ENCODE peak calls at places on chromosomes 7 and 10, in seven cellular contexts. H is upper lobe of right lung, X is IMR-90, N is neural progenitor cell, U is uterus, J is fibroblast of lung, A is SK-N-SH. P is an unnamed sample.

GRCh38 chr10:123787566-123787965 is 104.0 kb downstream of the CPXM2 start:
- DNase-seq in U (no peak), A (no peak), X (no peak), J (no peak), H (no peak), N (no peak), P (peak; percentile 23)

GRCh38 chr7:40586197-40586596 is 451.4 kb downstream of the SUGCT start:
- DNase-seq in X (peak; percentile 83), A (no peak), U (no peak), J (peak; percentile 87), H (no peak), N (no peak), P (no peak)

GRCh38 chr10:16242446-16242845 is 194.4 kb upstream of the PTER start:
- DNase-seq in U (no peak), N (no peak), A (no peak), J (no peak), H (no peak), X (no peak), P (no peak)

GRCh38 chr10:79324032-79324695 is 23.1 kb upstream of the PPIF start:
- DNase-seq in U (no peak), A (no peak), H (no peak), X (no peak), N (no peak), J (no peak), P (no peak)

GRCh38 chr10:102395677-102396197 is at the start of gene NFKB2:
- DNase-seq in U (no peak), J (no peak), H (no peak), A (peak; percentile 42), N (no peak), X (no peak), P (no peak)

GRCh38 chr10:129868470-129869035 is 95.5 kb downstream of the EBF3 start:
- DNase-seq in U (no peak), N (no peak), J (no peak), A (no peak), H (no peak), X (no peak), P (peak; percentile 91)

GRCh38 chr7:66735154-66735553 is 5.4 kb upstream of the RABGEF1 start:
- DNase-seq in U (no peak), A (no peak), H (no peak), N (no peak), X (no peak), J (no peak), P (no peak)

GRCh38 chr10:56096226-56096517 is 264.9 kb downstream of the ZWINT start:
- DNase-seq in X (no peak), A (no peak), U (no peak), H (no peak), N (no peak), J (no peak), P (no peak)

GRCh38 chr7:2873686-2874551 is 29.8 kb upstream of the GNA12 start:
- DNase-seq in H (no peak), A (peak; percentile 43), J (peak; percentile 93), N (peak; percentile 30), U (no peak), X (peak; percentile 95), P (peak; percentile 85)

GRCh38 chr7:45146531-45147379 is 10.8 kb upstream of the RAMP3 start:
- DNase-seq in H (peak; percentile 64), X (no peak), U (no peak), A (no peak), J (no peak), N (no peak), P (no peak)

GRCh38 chr7:128437426-128438332 is 18.0 kb upstream of the HILPDA start:
- DNase-seq in U (no peak), H (no peak), A (no peak), X (no peak), N (no peak), J (no peak), P (no peak)

GRCh38 chr7:107185716-107186115 is 16.9 kb downstream of the HBP1 start:
- DNase-seq in J (no peak), U (no peak), H (no peak), X (peak; percentile 69), A (no peak), N (no peak), P (no peak)

GRCh38 chr10:86298501-86299001 is 68.0 kb downstream of the GRID1 start:
- DNase-seq in N (no peak), J (no peak), H (no peak), A (no peak), X (no peak), U (no peak), P (peak; percentile 57)

GRCh38 chr10:131131726-131132561 is 179.6 kb downstream of the TCERG1L start:
- DNase-seq in H (no peak), J (no peak), N (no peak), U (no peak), X (no peak), A (no peak), P (no peak)

GRCh38 chr7:12146813-12147212 is 64.3 kb upstream of the TMEM106B start:
- DNase-seq in X (no peak), A (no peak), N (no peak), J (no peak), U (no peak), H (no peak), P (peak; percentile 7)

DNA sequence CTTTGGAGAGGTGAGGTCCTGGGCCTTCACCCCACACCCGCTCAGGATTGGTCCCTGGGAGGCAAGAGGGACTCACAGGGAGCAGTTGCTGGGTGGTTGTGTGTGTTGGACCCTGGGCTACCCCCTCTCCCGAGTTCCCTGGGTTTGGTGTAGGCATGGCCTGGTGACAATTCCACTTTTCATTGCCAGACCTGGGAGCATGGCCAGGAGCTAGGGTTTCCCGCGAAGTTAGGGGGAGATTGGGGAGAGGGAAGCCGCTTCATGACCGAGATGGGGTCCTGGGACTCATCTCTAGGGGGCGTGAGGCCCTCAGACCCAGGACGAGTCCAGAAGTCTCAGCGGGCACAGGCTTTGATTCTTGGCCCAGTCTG is 579 bp downstream of the PALD1 start:
- DNase-seq in J (no peak), N (peak; percentile 41), U (no peak), A (no peak), H (no peak), X (no peak), P (peak; percentile 77)
- H3K4me3 ChIP-seq in J (no peak overlapping the region), N (peak overlapping the region; percentile 91), U (peak overlapping the region; percentile 61), A (peak overlapping the region; percentile 53), H (peak overlapping the region; percentile 56), X (no peak overlapping the region), P (peak overlapping the region; percentile 77)

DNA sequence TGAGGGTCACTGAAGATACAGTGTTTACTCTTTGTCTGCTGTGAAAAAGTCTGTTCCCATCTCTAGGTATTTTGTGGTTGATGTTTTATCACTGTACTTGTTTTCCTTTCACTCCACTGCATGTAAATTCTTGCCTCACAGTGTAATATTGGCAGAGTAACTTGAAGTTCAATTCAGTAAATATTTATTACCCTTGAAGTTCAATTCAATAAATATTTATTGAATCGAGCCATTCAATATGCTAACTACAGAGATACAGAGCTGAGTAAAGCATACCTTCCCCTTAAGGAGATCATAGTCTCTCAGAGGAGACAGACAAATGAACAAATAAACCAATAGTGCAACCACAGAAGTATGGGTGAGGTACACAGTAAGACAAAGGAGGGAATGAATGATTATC is 9.2 kb downstream of the NUDT13 start:
- DNase-seq in X (no peak), N (no peak), J (no peak), H (no peak), A (no peak), U (no peak), P (no peak)
- H3K36me3 ChIP-seq in X (no peaks in the 10 kb centered on the region), N (no peaks in the 10 kb centered on the region), J (peaks cover 2% of the 10 kb centered on the region), H (peaks cover 18% of the 10 kb centered on the region), A (peaks cover 49% of the 10 kb centered on the region), U (no peaks in the 10 kb centered on the region), P (peaks cover 2% of the 10 kb centered on the region)

GRCh38 chr10:114283091-114283490 is 44.0 kb downstream of the VWA2 start:
- DNase-seq in H (peak; percentile 32), J (no peak), N (no peak), A (no peak), X (no peak), U (no peak), P (no peak)

GRCh38 chr10:114285961-114286441 is 46.9 kb downstream of the VWA2 start:
- DNase-seq in H (peak; percentile 63), U (no peak), J (no peak), A (no peak), X (no peak), N (no peak), P (peak; percentile 54)

GRCh38 chr10:114282526-114282925 is 43.5 kb downstream of the VWA2 start:
- DNase-seq in N (no peak), J (no peak), X (no peak), A (no peak), U (no peak), H (peak; percentile 57), P (no peak)

GRCh38 chr10:114283535-114283934 is 44.5 kb downstream of the VWA2 start:
- DNase-seq in J (no peak), A (no peak), U (no peak), H (no peak), X (no peak), N (no peak), P (no peak)

DNA sequence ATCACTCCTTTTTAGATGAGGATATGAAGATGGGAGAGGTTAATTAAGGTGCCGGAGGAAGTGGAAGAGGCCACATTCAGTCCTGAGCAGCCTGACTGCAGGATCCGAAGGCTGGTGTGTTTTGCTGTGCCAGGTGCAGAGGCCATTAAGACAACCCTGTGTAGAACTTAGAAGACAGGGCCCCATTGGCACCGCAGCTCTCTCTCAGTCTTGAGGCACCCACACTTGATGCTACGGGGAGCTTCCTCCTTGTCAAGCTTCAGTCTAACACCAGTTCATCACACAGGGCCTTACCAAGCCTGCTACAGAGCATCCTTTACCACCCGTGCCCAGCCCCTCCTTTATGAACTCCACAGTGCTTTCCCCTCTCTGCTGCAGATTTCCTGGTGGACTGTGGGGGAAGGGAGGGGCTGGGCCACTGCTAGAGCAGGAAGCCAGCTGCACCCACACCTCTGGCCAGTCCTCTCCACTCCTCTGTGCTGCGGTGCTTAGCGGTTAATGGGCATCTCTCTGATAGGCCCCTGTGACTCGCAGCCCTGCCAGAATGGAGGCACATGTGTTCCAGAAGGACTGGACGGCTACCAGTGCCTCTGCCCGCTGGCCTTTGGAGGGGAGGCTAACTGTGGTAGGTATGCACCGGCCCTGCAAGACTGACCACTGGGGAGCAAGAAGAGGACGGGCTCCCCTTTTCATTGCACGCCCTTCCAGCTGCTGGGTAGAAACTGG is 45.5 kb downstream of the VWA2 start:
- DNase-seq in N (no peak), U (no peak), J (no peak), H (peak; percentile 36), X (no peak), A (no peak), P (no peak)
- H3K4me3 ChIP-seq in N (no peak overlapping the region), U (no peak overlapping the region), J (no peak overlapping the region), H (no peak overlapping the region), X (no peak overlapping the region), A (no peak overlapping the region), P (no peak overlapping the region)

GRCh38 chr7:80752954-80753353 is 114.5 kb downstream of the CD36 start:
- DNase-seq in H (no peak), A (no peak), N (no peak), J (no peak), X (no peak), U (no peak), P (no peak)

GRCh38 chr7:80748302-80749042 is 110.0 kb downstream of the CD36 start:
- DNase-seq in A (no peak), H (no peak), U (no peak), J (peak; percentile 87), X (no peak), N (no peak), P (no peak)

DNA sequence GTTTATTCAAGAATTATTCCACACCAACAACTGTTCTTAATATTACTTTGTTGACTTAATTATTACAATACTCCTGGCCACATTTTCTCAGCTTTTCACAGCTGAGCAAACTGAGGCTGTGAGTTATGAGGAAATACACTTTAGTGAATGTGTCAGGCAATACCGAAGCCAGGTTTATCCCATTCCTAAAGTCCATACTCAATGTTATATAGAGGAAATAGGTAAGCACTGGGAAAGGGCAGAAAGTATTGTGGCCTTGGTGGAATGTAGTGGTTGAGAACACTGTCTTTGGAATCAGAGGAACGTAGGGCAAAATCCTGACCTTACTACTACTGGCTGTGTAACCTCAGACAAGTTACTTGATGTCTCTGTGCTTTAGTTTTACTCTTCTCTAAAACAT is 110.8 kb downstream of the CD36 start:
- DNase-seq in H (no peak), J (peak; percentile 92), N (no peak), A (no peak), X (no peak), U (no peak), P (no peak)
- H3K36me3 ChIP-seq in H (no peaks in the 10 kb centered on the region), J (peaks cover 6% of the 10 kb centered on the region), N (no peaks in the 10 kb centered on the region), A (peaks cover 34% of the 10 kb centered on the region), X (peaks cover 4% of the 10 kb centered on the region), U (no peaks in the 10 kb centered on the region), P (no peaks in the 10 kb centered on the region)